ENCODE peak calls at places on chromosomes 13 and 19, in six cellular contexts. U, N, S, K, C and D are unnamed samples.

GRCh38 chr19:1882089-1882785 is 3.1 kb downstream of the ABHD17A start:
- DNase-seq in U (no peak), C (peak), S (no peak), N (no peak), K (no peak), D (no peak)

GRCh38 chr19:54469496-54469934 is 3.6 kb downstream of the CDC42EP5 start:
- DNase-seq in N (peak), K (no peak), S (no peak), C (no peak), U (no peak), D (no peak)

GRCh38 chr13:96075953-96076543 is 13.9 kb upstream of the HS6ST3 start:
- DNase-seq in C (no peak), K (no peak), N (no peak), S (peak), U (no peak), D (peak)

GRCh38 chr13:112181336-112182051 is 114.5 kb downstream of the SOX1 start:
- DNase-seq in U (no peak), C (no peak), S (no peak), N (no peak), K (no peak), D (no peak)

GRCh38 chr19:47765522-47766358 is 12.8 kb upstream of the SELENOW start:
- DNase-seq in U (peak), N (peak), C (peak), K (peak), S (peak), D (peak)

GRCh38 chr13:95391785-95392184 is 90.5 kb upstream of the ABCC4 start:
- DNase-seq in N (no peak), C (no peak), K (no peak), S (no peak), U (no peak), D (no peak)

GRCh38 chr13:77506874-77507273 is 28.6 kb upstream of the SCEL start:
- DNase-seq in C (no peak), K (no peak), U (no peak), N (no peak), S (peak), D (no peak)

GRCh38 chr19:10333758-10334339 is 520 bp upstream of the RAVER1 start:
- DNase-seq in K (no peak), N (no peak), S (peak), C (no peak), U (no peak), D (no peak)

GRCh38 chr19:7067716-7068115 is 1.8 kb upstream of the ZNF557 start:
- DNase-seq in K (no peak), U (no peak), S (peak), N (no peak), C (no peak), D (peak)

GRCh38 chr19:28514166-28514565 is 698.8 kb downstream of the UQCRFS1 start:
- DNase-seq in C (no peak), S (no peak), U (no peak), N (no peak), K (no peak), D (no peak)

GRCh38 chr19:39987596-39987995 is 9.3 kb upstream of the ZNF546 start:
- DNase-seq in N (no peak), K (no peak), U (no peak), S (no peak), C (no peak), D (no peak)

GRCh38 chr19:28066988-28067387 is 1146.0 kb downstream of the UQCRFS1 start:
- DNase-seq in S (no peak), N (no peak), K (no peak), C (no peak), U (no peak), D (no peak)

GRCh38 chr13:111537843-111538499 is 217.5 kb downstream of the TEX29 start:
- DNase-seq in U (no peak), K (no peak), S (no peak), C (no peak), N (no peak), D (no peak)

GRCh38 chr13:51601601-51602348 is 17.5 kb downstream of the WDFY2 start:
- DNase-seq in N (no peak), S (no peak), K (no peak), C (peak), U (no peak), D (no peak)

GRCh38 chr13:20654156-20654555 is 49.3 kb upstream of the IL17D start:
- DNase-seq in C (no peak), S (peak), U (no peak), K (no peak), N (no peak), D (no peak)

GRCh38 chr19:42544146-42544545 is 15.9 kb upstream of the CEACAM1 start:
- DNase-seq in C (no peak), U (no peak), S (no peak), K (no peak), N (no peak), D (no peak)

GRCh38 chr19:34475975-34476594 is 5.5 kb upstream of the WTIP start:
- DNase-seq in C (no peak), N (no peak), K (no peak), U (no peak), S (no peak), D (no peak)

GRCh38 chr19:46288896-46289588 is 7.8 kb upstream of the HIF3A start:
- DNase-seq in K (peak), N (no peak), S (peak), U (no peak), C (peak), D (peak)

GRCh38 chr19:6707658-6708018 is 12.8 kb downstream of the C3 start:
- DNase-seq in S (no peak), K (no peak), C (no peak), N (no peak), U (no peak), D (no peak)

GRCh38 chr19:13669780-13670355 is 94.5 kb upstream of the MRI1 start:
- DNase-seq in K (no peak), S (no peak), N (no peak), U (no peak), C (no peak), D (no peak)

GRCh38 chr19:41297628-41298326 is 12.2 kb upstream of the CCDC97 start:
- DNase-seq in S (no peak), U (no peak), K (no peak), N (no peak), C (no peak), D (no peak)

GRCh38 chr19:58497634-58498170 is 14.1 kb downstream of the SLC27A5 start:
- DNase-seq in S (no peak), U (no peak), C (no peak), K (no peak), N (no peak), D (no peak)

GRCh38 chr13:19984430-19985218 is 26.1 kb downstream of the ZMYM2 start:
- DNase-seq in U (no peak), K (no peak), C (peak), S (peak), N (no peak), D (peak)

GRCh38 chr13:76004411-76004810 is 368.3 kb downstream of the LMO7 start:
- DNase-seq in C (no peak), U (no peak), S (peak), K (no peak), N (no peak), D (no peak)

GRCh38 chr13:25429466-25429865 is 57.7 kb downstream of the ATP8A2 start:
- DNase-seq in N (no peak), S (no peak), C (no peak), K (no peak), U (no peak), D (no peak)

GRCh38 chr13:86569119-86569518 is 769.9 kb upstream of the SLITRK6 start:
- DNase-seq in K (no peak), U (no peak), N (no peak), C (no peak), S (no peak), D (no peak)

GRCh38 chr13:99984463-99985242 is 3.1 kb downstream of the ZIC2 start:
- DNase-seq in U (no peak), S (no peak), K (no peak), N (no peak), C (no peak), D (no peak)

GRCh38 chr19:33248104-33248503 is 22.5 kb upstream of the SLC7A10 start:
- DNase-seq in K (no peak), S (no peak), U (no peak), N (no peak), C (no peak), D (no peak)

GRCh38 chr19:41350735-41351338 is 2.9 kb downstream of the TGFB1 start:
- DNase-seq in N (peak), K (no peak), U (no peak), S (peak), C (peak), D (no peak)

GRCh38 chr13:20142019-20142926 is 18.6 kb downstream of the GJA3 start:
- DNase-seq in N (no peak), C (no peak), U (no peak), S (no peak), K (no peak), D (no peak)

GRCh38 chr13:102376314-102376713 is 25.5 kb downstream of the FGF14 start:
- DNase-seq in N (no peak), K (no peak), C (no peak), U (no peak), S (no peak), D (no peak)

GRCh38 chr13:36293497-36293896 is 4.1 kb downstream of the CCDC169 start:
- DNase-seq in N (no peak), S (no peak), C (no peak), K (no peak), U (no peak), D (no peak)